ENCODE peak calls at places on chromosomes 16 and 17, in four cellular contexts. Z, B, I and T are unnamed samples.

GRCh38 chr17:10798332-10798749 is 5.6 kb downstream of the TMEM238L start:
- DNase-seq in Z (no peak), B (no peak), I (no peak), T (no peak)

GRCh38 chr17:64412944-64413381 is 22.3 kb upstream of the PECAM1 start:
- DNase-seq in Z (no peak), B (no peak), I (no peak), T (no peak)

GRCh38 chr17:4497101-4497824 is 1.4 kb upstream of the SPNS2 start:
- DNase-seq in Z (no peak), B (peak), I (no peak), T (no peak)

GRCh38 chr17:44007346-44008204 is 3.2 kb downstream of the NAGS start:
- DNase-seq in Z (no peak), B (peak), I (no peak), T (no peak)

GRCh38 chr16:54444851-54445523 is 158.4 kb upstream of the IRX3 start:
- DNase-seq in Z (no peak), B (no peak), I (no peak), T (no peak)

GRCh38 chr16:228151-228855 is 946 bp downstream of the LUC7L start:
- DNase-seq in Z (no peak), B (no peak), I (peak), T (no peak)

GRCh38 chr17:8151120-8151640 is 1.0 kb downstream of the PER1 start:
- DNase-seq in Z (peak), B (peak), I (peak), T (peak)

GRCh38 chr16:3058173-3059030 is 7.0 kb upstream of the IL32 start:
- DNase-seq in Z (peak), B (no peak), I (no peak), T (no peak)

GRCh38 chr16:8721693-8722348 is 47.4 kb downstream of the ABAT start:
- DNase-seq in Z (no peak), B (no peak), I (no peak), T (no peak)

GRCh38 chr16:83952587-83952939 is 477 bp upstream of the OSGIN1 start:
- DNase-seq in Z (no peak), B (no peak), I (peak), T (no peak)

GRCh38 chr17:65407017-65407416 is 154.4 kb downstream of the AXIN2 start:
- DNase-seq in Z (no peak), B (no peak), I (no peak), T (no peak)

GRCh38 chr17:77394540-77395295 is 253.9 kb downstream of the SEC14L1 start:
- DNase-seq in Z (no peak), B (no peak), I (peak), T (no peak)

GRCh38 chr16:30829130-30830071 is 42.4 kb upstream of the ZNF629 start:
- DNase-seq in Z (no peak), B (no peak), I (no peak), T (no peak)

GRCh38 chr16:86984286-86984685 is 332.9 kb downstream of the C16orf95 start:
- DNase-seq in Z (no peak), B (no peak), I (no peak), T (no peak)

GRCh38 chr16:67173808-67174705 is 3.7 kb downstream of the NOL3 start:
- DNase-seq in Z (peak), B (peak), I (no peak), T (peak)

GRCh38 chr17:43401293-43401692 is 2.5 kb downstream of the ARL4D start:
- DNase-seq in Z (peak), B (peak), I (no peak), T (no peak)